ENCODE peak calls at places on chromosomes 13 and 19, in ten cellular contexts. N is PC-3, P is GM13976, K is MCF 10A, J is HL-60, Z is GM20000, L is breast epithelium, O is suprapubic skin, W is AG04450, D is Calu3. Y is an unnamed sample.

GRCh38 chr13:50167224-50167947 is 152.1 kb downstream of the KCNRG start:
- DNase-seq in K (no peak), Z (peak), J (no peak), O (no peak), N (no peak), L (no peak), W (no peak), P (peak), D (no peak), Y (no peak)

GRCh38 chr13:79070343-79070974 is 335.6 kb downstream of the RBM26 start:
- DNase-seq in O (no peak), Z (no peak), P (no peak), D (no peak), K (no peak), L (no peak), N (no peak), W (no peak), J (peak), Y (no peak)

GRCh38 chr19:55369651-55370304 is 485 bp downstream of the IL11 start:
- DNase-seq in L (no peak), Z (peak), N (peak), O (no peak), D (no peak), W (peak), J (no peak), P (peak), K (peak), Y (no peak)

GRCh38 chr19:44925114-44925891 is 10.9 kb downstream of the APOC1 start:
- DNase-seq in O (peak), J (peak), Z (no peak), L (no peak), P (no peak), W (no peak), K (no peak), N (no peak), D (no peak), Y (no peak)

GRCh38 chr13:48819889-48820288 is 155.8 kb upstream of the FNDC3A start:
- DNase-seq in N (peak), K (peak), J (no peak), O (no peak), W (no peak), P (no peak), Z (no peak), L (no peak), D (no peak), Y (no peak)

GRCh38 chr13:113456116-113456702 is 2.9 kb upstream of the ADPRHL1 start:
- DNase-seq in O (no peak), D (no peak), J (no peak), P (no peak), N (no peak), W (no peak), L (no peak), K (no peak), Z (no peak), Y (no peak)

GRCh38 chr13:96519380-96519779 is 429.5 kb downstream of the HS6ST3 start:
- DNase-seq in L (no peak), Z (no peak), N (peak), W (no peak), K (peak), O (no peak), D (no peak), P (no peak), J (no peak), Y (no peak)

GRCh38 chr19:14347999-14348889 is 33.0 kb upstream of the ADGRE5 start:
- DNase-seq in O (no peak), P (peak), L (peak), J (peak), D (peak), W (no peak), K (peak), N (peak), Z (peak), Y (no peak)

GRCh38 chr19:39941615-39942507 is 7.4 kb upstream of the FCGBP start:
- DNase-seq in P (peak), D (peak), O (no peak), K (peak), N (peak), J (peak), Z (no peak), L (no peak), W (no peak), Y (no peak)

GRCh38 chr19:34598217-34599155 is 78.5 kb downstream of the SCGB2B2 start:
- DNase-seq in D (no peak), N (no peak), J (no peak), O (no peak), P (peak), W (no peak), L (peak), K (no peak), Z (no peak), Y (no peak)

GRCh38 chr13:43269037-43269476 is 245.7 kb downstream of the DNAJC15 start:
- DNase-seq in W (peak), O (no peak), N (peak), L (no peak), Z (no peak), J (no peak), P (no peak), K (peak), D (peak), Y (no peak)

GRCh38 chr13:92886535-92887098 is 340.0 kb upstream of the GPC6 start:
- DNase-seq in L (no peak), J (no peak), W (no peak), N (no peak), K (no peak), P (no peak), D (no peak), O (no peak), Z (no peak), Y (no peak)

GRCh38 chr19:33227242-33227650 is 1.6 kb upstream of the SLC7A10 start:
- DNase-seq in W (no peak), L (no peak), D (no peak), J (no peak), P (no peak), O (no peak), K (no peak), Z (no peak), N (no peak), Y (peak)

GRCh38 chr19:43789029-43789428 is 8.3 kb upstream of the KCNN4 start:
- DNase-seq in K (peak), N (peak), L (no peak), W (no peak), J (peak), O (no peak), D (no peak), P (no peak), Z (no peak), Y (peak)

GRCh38 chr19:43496960-43497359 is 7.6 kb downstream of the PHLDB3 start:
- DNase-seq in K (no peak), Z (no peak), L (no peak), W (no peak), O (no peak), N (no peak), P (no peak), J (no peak), D (no peak), Y (no peak)

GRCh38 chr13:97321101-97321500 is 99.0 kb downstream of the MBNL2 start:
- DNase-seq in L (no peak), P (no peak), Z (no peak), K (no peak), N (no peak), D (no peak), J (no peak), W (no peak), O (no peak), Y (no peak)

GRCh38 chr19:58001895-58002369 is 688 bp downstream of the ZNF606 start:
- DNase-seq in W (no peak), N (no peak), L (no peak), O (no peak), P (peak), Z (peak), K (no peak), D (no peak), J (peak), Y (no peak)

GRCh38 chr13:51221674-51222509 is at the start of gene FAM124A:
- DNase-seq in L (no peak), Z (peak), D (peak), W (no peak), J (peak), N (peak), P (peak), K (peak), O (no peak), Y (no peak)
- TF ChIP-seq CTCF in L (peak), Z (peak), D (no peak), W (peak), J (no peak), N (no peak), P (peak), K (peak), O (no peak), Y (peak)

DNA sequence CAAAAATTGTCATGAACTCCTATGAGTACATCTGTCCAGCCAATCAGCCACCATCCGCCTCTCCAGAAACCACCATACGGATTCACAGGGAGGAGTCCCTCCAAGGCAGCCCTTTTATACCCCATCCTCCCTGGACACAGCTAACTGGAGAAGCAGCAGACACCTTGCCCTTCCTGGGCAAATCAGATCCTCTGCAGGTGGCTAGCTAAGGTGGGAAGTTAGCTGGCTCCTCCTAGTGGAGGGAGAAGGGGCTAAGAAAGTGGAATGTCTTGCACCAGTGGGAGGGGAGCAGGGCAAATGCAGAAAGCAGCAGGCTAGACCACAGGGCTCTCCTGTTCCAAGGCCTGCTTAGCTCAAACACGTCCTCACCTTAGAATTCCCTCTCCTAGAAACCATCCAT is 46.2 kb upstream of the UQCRFS1 start:
- DNase-seq in P (no peak), N (no peak), J (peak), D (no peak), K (no peak), W (no peak), O (peak), Z (no peak), L (no peak), Y (no peak)
- TF ChIP-seq CTCF in P (peak), N (peak), J (no peak), D (no peak), K (no peak), W (no peak), O (no peak), Z (peak), L (no peak), Y (peak)

GRCh38 chr19:49142866-49143335 is 12.3 kb downstream of the HRC start:
- DNase-seq in J (no peak), W (peak), K (peak), P (peak), N (peak), O (peak), L (peak), D (peak), Z (peak), Y (no peak)

GRCh38 chr19:49148784-49149651 is 6.2 kb downstream of the HRC start:
- DNase-seq in J (peak), P (peak), Z (peak), K (peak), N (peak), O (peak), W (peak), D (peak), L (peak), Y (peak)

GRCh38 chr19:49147923-49148682 is 7.1 kb downstream of the HRC start:
- DNase-seq in W (no peak), P (no peak), L (no peak), O (no peak), Z (no peak), D (no peak), K (no peak), J (no peak), N (no peak), Y (no peak)

GRCh38 chr19:49149652-49150105 is 5.5 kb downstream of the HRC start:
- DNase-seq in N (peak), O (peak), L (peak), J (peak), K (peak), D (peak), P (no peak), Z (no peak), W (peak), Y (no peak)

GRCh38 chr19:49145485-49146407 is 9.4 kb downstream of the HRC start:
- DNase-seq in P (peak), D (peak), J (peak), K (peak), O (peak), W (no peak), N (peak), L (peak), Z (peak), Y (peak)
- TF ChIP-seq CTCF in P (peak), D (peak), J (peak), K (peak), O (peak), W (peak), N (peak), L (peak), Z (peak), Y (peak)

GRCh38 chr19:36030264-36031148 is 2.2 kb downstream of the CLIP3 start:
- DNase-seq in Z (no peak), K (peak), P (no peak), N (no peak), J (no peak), D (no peak), L (no peak), W (no peak), O (no peak), Y (no peak)
- TF ChIP-seq CTCF in Z (no peak), K (no peak), P (no peak), N (peak), J (no peak), D (no peak), L (no peak), W (peak), O (no peak), Y (peak)

DNA sequence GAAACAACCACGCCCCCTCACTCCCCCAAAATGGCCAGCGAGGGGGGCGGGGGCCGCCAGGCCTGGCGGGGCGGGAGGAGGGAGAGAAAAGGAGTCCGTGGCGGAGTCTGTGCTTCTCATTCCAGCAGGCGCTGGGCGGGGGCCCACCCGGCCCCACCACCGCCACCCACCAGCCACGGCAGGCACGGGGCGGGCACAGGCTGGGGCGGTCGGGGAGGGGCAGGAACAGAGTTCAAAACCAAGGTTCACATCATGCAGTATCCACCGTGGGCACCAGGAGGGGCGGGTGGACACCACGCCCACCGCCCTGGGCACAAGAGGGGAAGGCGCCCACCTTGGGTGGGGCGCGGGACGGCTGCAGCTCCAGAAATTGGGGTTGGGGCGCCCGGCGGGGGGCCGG is 12.8 kb downstream of the DPF1 start:
- DNase-seq in Z (no peak), J (no peak), W (no peak), O (no peak), L (no peak), K (no peak), N (no peak), D (no peak), P (no peak), Y (no peak)
- TF ChIP-seq CTCF in Z (no peak), J (no peak), W (no peak), O (no peak), L (no peak), K (no peak), N (no peak), D (peak), P (no peak), Y (no peak)

GRCh38 chr19:1269478-1270167 is 491 bp downstream of the CIRBP start:
- DNase-seq in O (peak), N (peak), J (peak), D (peak), K (peak), Z (peak), L (peak), W (no peak), P (peak), Y (no peak)
- TF ChIP-seq CTCF in O (no peak), N (no peak), J (no peak), D (no peak), K (no peak), Z (no peak), L (no peak), W (no peak), P (no peak), Y (peak)

DNA sequence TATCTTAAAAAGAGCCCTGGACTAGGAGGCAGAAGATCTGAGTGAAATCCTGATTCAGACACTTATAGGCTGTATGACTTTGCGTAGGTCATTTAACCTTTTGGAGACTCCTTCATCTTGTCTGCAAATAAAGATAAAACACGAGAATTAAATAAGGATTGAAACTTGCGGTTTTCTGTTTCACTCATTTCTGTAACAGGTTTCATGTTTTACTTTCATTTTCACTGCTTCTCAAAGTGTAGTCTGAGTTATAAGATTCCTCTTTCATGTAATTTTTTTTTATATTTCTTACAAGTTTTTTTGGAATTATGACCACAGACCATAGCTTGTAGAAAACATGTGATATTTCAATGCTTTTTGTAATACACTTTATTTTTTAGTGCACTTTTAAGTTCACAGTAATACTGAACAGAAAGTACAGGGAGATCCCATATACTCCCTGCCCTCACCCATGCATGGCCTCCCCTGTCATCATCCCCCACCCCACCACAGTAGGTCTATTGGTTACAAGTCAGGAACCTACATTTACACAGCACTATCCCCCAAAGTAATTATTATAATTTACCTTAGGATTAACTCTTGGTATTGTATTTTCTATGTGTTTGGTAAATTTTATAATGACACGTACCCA is 174.6 kb downstream of the ITGBL1 start:
- DNase-seq in N (peak), P (peak), Z (peak), J (no peak), K (no peak), L (no peak), W (no peak), O (no peak), D (no peak), Y (no peak)
- TF ChIP-seq CTCF in N (no peak), P (no peak), Z (no peak), J (no peak), K (no peak), L (no peak), W (no peak), O (no peak), D (no peak), Y (no peak)

GRCh38 chr19:19132912-19133311 is 5.4 kb downstream of the TMEM161A start:
- DNase-seq in P (no peak), Z (no peak), N (no peak), J (no peak), K (no peak), W (no peak), D (no peak), O (no peak), L (no peak), Y (no peak)
- TF ChIP-seq CTCF in P (no peak), Z (no peak), N (no peak), J (no peak), K (no peak), W (no peak), D (no peak), O (no peak), L (no peak), Y (no peak)

GRCh38 chr13:32265726-32266125 is 49.4 kb downstream of the ZAR1L start:
- DNase-seq in D (no peak), K (no peak), P (no peak), O (no peak), W (no peak), L (no peak), N (no peak), J (no peak), Z (no peak), Y (no peak)

GRCh38 chr13:32264407-32264806 is 50.8 kb downstream of the ZAR1L start:
- DNase-seq in P (no peak), L (no peak), K (peak), J (no peak), W (no peak), Z (no peak), O (peak), D (no peak), N (peak), Y (no peak)

GRCh38 chr13:32272021-32272695 is 43.0 kb downstream of the ZAR1L start:
- DNase-seq in P (no peak), L (no peak), D (no peak), K (peak), Z (no peak), J (no peak), W (no peak), N (no peak), O (no peak), Y (no peak)

GRCh38 chr13:32266130-32266529 is 49.0 kb downstream of the ZAR1L start:
- DNase-seq in P (no peak), J (no peak), Z (no peak), O (no peak), L (no peak), W (no peak), D (no peak), N (no peak), K (no peak), Y (no peak)

GRCh38 chr13:32267836-32268439 is 47.2 kb downstream of the ZAR1L start:
- DNase-seq in K (peak), N (peak), W (no peak), O (no peak), J (no peak), D (peak), Z (peak), L (no peak), P (peak), Y (no peak)
- TF ChIP-seq CTCF in K (peak), N (peak), W (peak), O (peak), J (no peak), D (peak), Z (peak), L (peak), P (peak), Y (peak)

Y was measured in chondrocyte.